ENCODE peak calls at places on chromosomes 16 and 17, in seven cellular contexts. One of them, this sample, is unnamed.

GRCh38 chr17:28480278-28480677 is 6.8 kb downstream of the SLC13A2 start:
- DNase-seq in HEK293T: no peak
- DNase-seq in fibroblast of mammary gland: no peak
- DNase-seq in trophoblast cell: peak
- DNase-seq in NCI-H2171 treated with DMSO at 0.1 percent for 48 hours: no peak
- DNase-seq in stimulated activated naive CD4-positive, alpha-beta T cell: no peak
- DNase-seq in amniotic stem cell: no peak
- DNase-seq in this sample: no peak

GRCh38 chr16:81645303-81645702 is 133.8 kb upstream of the PLCG2 start:
- DNase-seq in fibroblast of mammary gland: peak
- DNase-seq in stimulated activated naive CD4-positive, alpha-beta T cell: no peak
- DNase-seq in HEK293T: no peak
- DNase-seq in amniotic stem cell: no peak
- DNase-seq in trophoblast cell: peak
- DNase-seq in NCI-H2171 treated with DMSO at 0.1 percent for 48 hours: peak
- DNase-seq in this sample: peak

GRCh38 chr17:1294157-1294717 is 14.8 kb downstream of the TRARG1 start:
- DNase-seq in trophoblast cell: no peak
- DNase-seq in fibroblast of mammary gland: no peak
- DNase-seq in stimulated activated naive CD4-positive, alpha-beta T cell: peak
- DNase-seq in NCI-H2171 treated with DMSO at 0.1 percent for 48 hours: no peak
- DNase-seq in amniotic stem cell: no peak
- DNase-seq in HEK293T: no peak
- DNase-seq in this sample: no peak

GRCh38 chr17:43444223-43445008 is 39.4 kb upstream of the DHX8 start:
- DNase-seq in fibroblast of mammary gland: no peak
- DNase-seq in NCI-H2171 treated with DMSO at 0.1 percent for 48 hours: no peak
- DNase-seq in HEK293T: no peak
- DNase-seq in stimulated activated naive CD4-positive, alpha-beta T cell: no peak
- DNase-seq in trophoblast cell: no peak
- DNase-seq in amniotic stem cell: no peak
- DNase-seq in this sample: no peak

GRCh38 chr17:4641297-4642195 is at the start of gene ALOX15:
- DNase-seq in trophoblast cell: no peak
- DNase-seq in stimulated activated naive CD4-positive, alpha-beta T cell: no peak
- DNase-seq in amniotic stem cell: no peak
- DNase-seq in NCI-H2171 treated with DMSO at 0.1 percent for 48 hours: no peak
- DNase-seq in HEK293T: no peak
- DNase-seq in fibroblast of mammary gland: no peak
- DNase-seq in this sample: no peak

GRCh38 chr16:65066646-65067045 is 55.2 kb downstream of the CDH11 start:
- DNase-seq in trophoblast cell: no peak
- DNase-seq in amniotic stem cell: no peak
- DNase-seq in NCI-H2171 treated with DMSO at 0.1 percent for 48 hours: no peak
- DNase-seq in stimulated activated naive CD4-positive, alpha-beta T cell: no peak
- DNase-seq in HEK293T: no peak
- DNase-seq in fibroblast of mammary gland: no peak
- DNase-seq in this sample: no peak

GRCh38 chr16:31186176-31186575 is 6.2 kb downstream of the FUS start:
- DNase-seq in trophoblast cell: no peak
- DNase-seq in NCI-H2171 treated with DMSO at 0.1 percent for 48 hours: no peak
- DNase-seq in HEK293T: no peak
- DNase-seq in amniotic stem cell: no peak
- DNase-seq in fibroblast of mammary gland: no peak
- DNase-seq in stimulated activated naive CD4-positive, alpha-beta T cell: no peak
- DNase-seq in this sample: no peak

GRCh38 chr16:8893976-8894690 is 12.0 kb downstream of the LITAFD start:
- DNase-seq in trophoblast cell: no peak
- DNase-seq in amniotic stem cell: no peak
- DNase-seq in HEK293T: no peak
- DNase-seq in stimulated activated naive CD4-positive, alpha-beta T cell: no peak
- DNase-seq in fibroblast of mammary gland: no peak
- DNase-seq in NCI-H2171 treated with DMSO at 0.1 percent for 48 hours: no peak
- DNase-seq in this sample: no peak

GRCh38 chr16:89314357-89314756 is 96.9 kb downstream of the ZNF778 start:
- DNase-seq in trophoblast cell: no peak
- DNase-seq in stimulated activated naive CD4-positive, alpha-beta T cell: peak
- DNase-seq in fibroblast of mammary gland: no peak
- DNase-seq in HEK293T: no peak
- DNase-seq in amniotic stem cell: no peak
- DNase-seq in NCI-H2171 treated with DMSO at 0.1 percent for 48 hours: no peak
- DNase-seq in this sample: no peak

GRCh38 chr17:77786740-77787505 is 171.6 kb upstream of the TNRC6C start:
- DNase-seq in amniotic stem cell: no peak
- DNase-seq in NCI-H2171 treated with DMSO at 0.1 percent for 48 hours: no peak
- DNase-seq in HEK293T: no peak
- DNase-seq in stimulated activated naive CD4-positive, alpha-beta T cell: no peak
- DNase-seq in trophoblast cell: no peak
- DNase-seq in fibroblast of mammary gland: no peak
- DNase-seq in this sample: peak

GRCh38 chr17:37828313-37829124 is 83.7 kb upstream of the HNF1B start:
- DNase-seq in stimulated activated naive CD4-positive, alpha-beta T cell: no peak
- DNase-seq in amniotic stem cell: no peak
- DNase-seq in trophoblast cell: no peak
- DNase-seq in fibroblast of mammary gland: peak
- DNase-seq in HEK293T: no peak
- DNase-seq in NCI-H2171 treated with DMSO at 0.1 percent for 48 hours: no peak
- DNase-seq in this sample: no peak

GRCh38 chr17:50130778-50131317 is 888 bp upstream of the SAMD14 start:
- DNase-seq in NCI-H2171 treated with DMSO at 0.1 percent for 48 hours: no peak
- DNase-seq in amniotic stem cell: no peak
- DNase-seq in trophoblast cell: no peak
- DNase-seq in stimulated activated naive CD4-positive, alpha-beta T cell: no peak
- DNase-seq in fibroblast of mammary gland: no peak
- DNase-seq in HEK293T: no peak
- DNase-seq in this sample: peak

GRCh38 chr17:65177901-65178300 is 40.7 kb downstream of the RGS9 start:
- DNase-seq in HEK293T: no peak
- DNase-seq in trophoblast cell: no peak
- DNase-seq in fibroblast of mammary gland: peak
- DNase-seq in NCI-H2171 treated with DMSO at 0.1 percent for 48 hours: no peak
- DNase-seq in stimulated activated naive CD4-positive, alpha-beta T cell: no peak
- DNase-seq in amniotic stem cell: no peak
- DNase-seq in this sample: no peak

GRCh38 chr17:28124962-28125361 is 82.5 kb downstream of the NLK start:
- DNase-seq in amniotic stem cell: no peak
- DNase-seq in stimulated activated naive CD4-positive, alpha-beta T cell: no peak
- DNase-seq in NCI-H2171 treated with DMSO at 0.1 percent for 48 hours: no peak
- DNase-seq in HEK293T: no peak
- DNase-seq in fibroblast of mammary gland: no peak
- DNase-seq in trophoblast cell: no peak
- DNase-seq in this sample: no peak

GRCh38 chr17:67434061-67434525 is 57.0 kb downstream of the PITPNC1 start:
- DNase-seq in stimulated activated naive CD4-positive, alpha-beta T cell: peak
- DNase-seq in trophoblast cell: no peak
- DNase-seq in amniotic stem cell: no peak
- DNase-seq in HEK293T: no peak
- DNase-seq in NCI-H2171 treated with DMSO at 0.1 percent for 48 hours: no peak
- DNase-seq in fibroblast of mammary gland: no peak
- DNase-seq in this sample: no peak

GRCh38 chr17:38451840-38452529 is 23.7 kb downstream of the ARHGAP23 start:
- DNase-seq in stimulated activated naive CD4-positive, alpha-beta T cell: no peak
- DNase-seq in NCI-H2171 treated with DMSO at 0.1 percent for 48 hours: no peak
- DNase-seq in HEK293T: no peak
- DNase-seq in trophoblast cell: no peak
- DNase-seq in amniotic stem cell: peak
- DNase-seq in fibroblast of mammary gland: peak
- DNase-seq in this sample: no peak